ENCODE peak calls at places on chromosomes 1 and 21, in four cellular contexts. X, W, R and T are unnamed samples.

GRCh38 chr1:25799758-25800537 is at the start of gene SELENON:
- DNase-seq in X (peak; percentile 51), R (peak; percentile 67), W (peak; percentile 97), T (peak; percentile 47)

GRCh38 chr1:143497374-143497747 is 474.4 kb downstream of the FAM72C start:
- DNase-seq in W (peak; percentile 12), X (peak; percentile 5), R (no peak), T (no peak)

GRCh38 chr21:15221799-15222386 is 157.1 kb upstream of the NRIP1 start:
- DNase-seq in W (no peak), R (peak; percentile 17), X (no peak), T (peak; percentile 68)

GRCh38 chr1:155049651-155050559 is 1.2 kb upstream of the ADAM15 start:
- DNase-seq in W (no peak), X (no peak), R (no peak), T (no peak)

GRCh38 chr1:205812271-205812877 is 624 bp downstream of the SLC41A1 start:
- DNase-seq in R (peak; percentile 33), W (peak; percentile 82), X (peak; percentile 15), T (peak; percentile 16)

GRCh38 chr1:2240251-2241156 is 12.4 kb downstream of the SKI start:
- DNase-seq in X (no peak), R (no peak), W (peak; percentile 73), T (peak; percentile 53)

GRCh38 chr1:232301246-232301645 is 328.7 kb downstream of the SIPA1L2 start:
- DNase-seq in X (no peak), R (no peak), W (no peak), T (no peak)

GRCh38 chr21:46441961-46442498 is 16.7 kb upstream of the DIP2A start:
- DNase-seq in X (no peak), W (no peak), R (no peak), T (no peak)

GRCh38 chr1:83024251-83024767 is 974.6 kb downstream of the TTLL7 start:
- DNase-seq in W (no peak), R (no peak), X (no peak), T (no peak)

GRCh38 chr1:59296358-59297256 is at the start of gene FGGY:
- DNase-seq in W (peak; percentile 96), X (peak; percentile 83), R (peak; percentile 86), T (peak; percentile 99)

GRCh38 chr1:11670747-11671146 is 6.7 kb downstream of the FBXO6 start:
- DNase-seq in X (no peak), W (no peak), R (no peak), T (no peak)

GRCh38 chr1:168512864-168513595 is 30.8 kb downstream of the XCL2 start:
- DNase-seq in R (no peak), X (no peak), W (no peak), T (no peak)

GRCh38 chr1:76862447-76862846 is 4.8 kb upstream of the ST6GALNAC5 start:
- DNase-seq in R (no peak), W (no peak), X (no peak), T (peak; percentile 68)

GRCh38 chr1:25074326-25074725 is 144.2 kb upstream of the RUNX3 start:
- DNase-seq in W (no peak), R (no peak), X (no peak), T (no peak)

GRCh38 chr1:224402472-224403035 is 32.0 kb downstream of the WDR26 start:
- DNase-seq in R (no peak), X (no peak), W (no peak), T (no peak)

GRCh38 chr1:204880906-204881305 is 10.2 kb downstream of the NFASC start:
- DNase-seq in W (no peak), X (no peak), R (no peak), T (no peak)

GRCh38 chr1:22826630-22827580 is 116.3 kb downstream of the EPHB2 start:
- DNase-seq in X (peak; percentile 46), W (no peak), R (no peak), T (no peak)

GRCh38 chr21:27787046-27787445 is 820.2 kb upstream of the ADAMTS5 start:
- DNase-seq in X (no peak), W (no peak), R (no peak), T (peak; percentile 49)

GRCh38 chr1:215474940-215475339 is 92.2 kb upstream of the KCTD3 start:
- DNase-seq in R (no peak), X (no peak), W (no peak), T (no peak)

GRCh38 chr1:92488832-92489231 is 2.1 kb upstream of the GFI1 start:
- DNase-seq in W (no peak), R (no peak), X (no peak), T (peak; percentile 81)

GRCh38 chr1:3347257-3348020 is 107.0 kb upstream of the ARHGEF16 start:
- DNase-seq in W (no peak), X (no peak), R (no peak), T (no peak)

GRCh38 chr21:44571844-44572782 is 1.4 kb upstream of the KRTAP10-4 start:
- DNase-seq in R (no peak), X (no peak), W (no peak), T (no peak)

GRCh38 chr1:45842786-45843185 is 39.4 kb downstream of the MAST2 start:
- DNase-seq in W (no peak), R (no peak), X (no peak), T (no peak)

GRCh38 chr1:45846931-45847330 is 43.5 kb downstream of the MAST2 start:
- DNase-seq in R (no peak), W (no peak), X (no peak), T (no peak)

GRCh38 chr1:45840704-45841103 is 37.3 kb downstream of the MAST2 start:
- DNase-seq in R (no peak), X (no peak), W (no peak), T (no peak)

GRCh38 chr1:45848097-45848496 is 44.7 kb downstream of the MAST2 start:
- DNase-seq in R (no peak), X (no peak), W (no peak), T (no peak)

GRCh38 chr1:45843474-45843905 is 40.1 kb downstream of the MAST2 start:
- DNase-seq in R (no peak), W (no peak), X (no peak), T (peak; percentile 77)
- TF ChIP-seq CTCF in R (no peak), W (peak; percentile 56), X (no peak), T (peak; percentile 43)

DNA sequence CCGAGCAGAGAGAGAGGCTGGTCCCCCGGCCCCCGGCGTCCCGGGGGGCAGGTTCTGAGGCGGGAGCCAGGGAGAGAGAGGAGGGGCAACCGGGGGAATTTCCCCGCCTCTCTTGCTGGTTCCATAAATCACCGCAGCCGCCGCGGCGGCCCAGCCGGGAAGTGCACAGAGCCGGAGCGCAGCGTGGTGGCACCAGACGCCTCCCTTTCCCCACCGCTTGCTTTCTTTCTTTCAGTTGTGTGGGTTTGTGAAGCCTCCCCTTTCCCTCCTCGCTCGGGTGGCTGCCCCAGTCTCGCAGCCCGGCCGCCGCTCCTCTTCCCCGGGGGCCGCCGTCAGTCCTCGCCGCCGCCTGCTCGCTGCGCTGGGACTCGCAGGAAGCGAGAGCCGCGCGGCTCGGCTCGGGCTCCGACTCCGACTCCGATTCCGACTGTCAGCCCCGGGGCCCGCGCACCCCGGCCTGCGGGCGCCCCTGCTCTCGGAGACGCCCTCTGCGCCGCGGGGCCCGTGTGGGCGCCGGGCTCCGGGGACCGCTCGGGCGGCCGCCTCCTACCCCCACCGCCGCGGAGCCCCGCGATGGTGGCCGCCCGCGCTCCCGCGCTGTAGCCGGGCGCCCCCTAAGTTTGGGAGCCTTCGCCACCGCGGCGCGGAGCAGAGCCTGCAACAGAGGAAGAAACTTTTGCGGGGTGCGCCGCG is at the start of gene CACHD1:
- DNase-seq in W (peak; percentile 95), R (peak; percentile 71), X (peak; percentile 66), T (peak; percentile 67)
- TF ChIP-seq CTCF in W (peak; percentile 35), R (peak; percentile 26), X (peak; percentile 24), T (peak; percentile 49)

GRCh38 chr1:160779662-160780397 is 16.1 kb upstream of the LY9 start:
- DNase-seq in R (peak; percentile 40), W (peak; percentile 47), X (no peak), T (peak; percentile 12)
- TF ChIP-seq CTCF in R (peak; percentile 55), W (peak; percentile 52), X (peak; percentile 50), T (peak; percentile 29)

GRCh38 chr1:44361478-44361877 is 6.4 kb upstream of the ERI3 start:
- DNase-seq in W (no peak), R (no peak), X (no peak), T (peak; percentile 36)
- TF ChIP-seq CTCF in W (peak; percentile 26), R (peak; percentile 2), X (peak; percentile 38), T (peak; percentile 52)

DNA sequence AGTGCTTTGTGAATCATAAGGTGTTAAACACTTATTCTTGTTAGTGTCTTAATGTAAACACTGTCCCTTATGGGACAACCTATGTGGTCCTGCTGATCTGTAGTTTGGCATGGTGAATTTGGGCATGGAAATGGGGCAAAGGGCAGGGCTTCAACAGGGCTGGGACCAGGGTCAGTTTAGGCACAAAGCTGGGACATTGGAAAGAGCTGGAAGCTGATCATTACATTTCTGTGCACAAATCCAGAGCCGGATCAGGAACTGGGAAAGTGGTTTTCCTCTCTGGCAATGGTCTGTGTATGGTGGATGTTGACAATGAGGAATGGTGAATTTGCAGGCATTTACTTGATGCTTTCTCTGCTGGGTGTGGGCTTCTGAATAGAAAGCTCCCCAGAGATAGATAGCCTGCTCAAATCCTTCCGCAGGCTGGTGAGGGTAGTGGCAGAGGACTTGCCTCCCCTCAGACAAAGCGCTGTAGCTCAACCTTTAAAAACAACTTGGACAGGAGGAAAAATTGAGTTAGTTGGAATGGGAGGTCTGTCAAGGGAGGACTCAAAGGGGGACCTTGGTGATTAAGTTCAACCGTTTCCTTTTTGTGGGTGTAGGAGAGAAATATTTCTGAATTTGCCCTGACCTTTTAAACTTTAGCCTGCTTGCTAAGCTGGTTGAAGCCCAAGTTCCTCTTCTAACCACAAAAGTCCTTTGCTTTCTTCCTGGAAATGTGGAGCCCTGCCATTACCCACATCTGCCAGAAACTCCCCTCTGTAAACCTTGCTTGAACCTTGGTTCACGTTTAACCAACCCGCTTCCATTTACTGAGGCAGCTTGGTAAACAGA is 35.3 kb downstream of the HLX start:
- DNase-seq in R (no peak), W (no peak), X (no peak), T (no peak)
- TF ChIP-seq CTCF in R (no peak), W (no peak), X (no peak), T (no peak)

GRCh38 chr1:190084552-190084951 is 393.1 kb downstream of the BRINP3 start:
- DNase-seq in W (no peak), R (peak; percentile 7), X (no peak), T (no peak)
- TF ChIP-seq CTCF in W (peak; percentile 47), R (peak; percentile 49), X (peak; percentile 37), T (peak; percentile 29)

GRCh38 chr1:32885691-32886011 is 640 bp upstream of the HPCA start:
- DNase-seq in R (no peak), W (no peak), X (no peak), T (no peak)

GRCh38 chr1:32888134-32888533 is 1.8 kb downstream of the HPCA start:
- DNase-seq in W (no peak), R (no peak), X (no peak), T (no peak)

GRCh38 chr1:32887623-32888022 is 1.3 kb downstream of the HPCA start:
- DNase-seq in W (no peak), R (no peak), X (no peak), T (no peak)

GRCh38 chr1:32886012-32886827 is at the start of gene HPCA:
- DNase-seq in R (peak; percentile 76), X (peak; percentile 84), W (peak; percentile 76), T (peak; percentile 57)

GRCh38 chr1:32886828-32887414 is 630 bp downstream of the HPCA start:
- DNase-seq in W (no peak), X (no peak), R (no peak), T (no peak)
- TF ChIP-seq CTCF in W (no peak), X (no peak), R (no peak), T (no peak)